ENCODE peak calls at places on chromosomes 3 and 15, in seven cellular contexts. V is cardiac fibroblast, S is lower leg skin, H is fibroblast of lung, Q is stomach, C is neuronal stem cell, R is testis. F is an unnamed sample.

GRCh38 chr15:67931861-67932260 is 92.0 kb upstream of the RNU6-1 start:
- DNase-seq in R (no peak), C (no peak), S (no peak), H (peak; percentile 44), Q (no peak), V (peak; percentile 46), F (no peak)

GRCh38 chr3:57974796-57975388 is 33.3 kb upstream of the FLNB start:
- DNase-seq in R (no peak), C (no peak), S (no peak), H (peak; percentile 99), Q (no peak), V (peak; percentile 83), F (peak; percentile 85)

GRCh38 chr3:8618950-8619349 is 25.6 kb downstream of the SSUH2 start:
- DNase-seq in H (no peak), C (no peak), Q (peak; percentile 9), S (peak; percentile 23), R (no peak), V (no peak), F (no peak)

GRCh38 chr3:186722457-186722856 is 5.3 kb downstream of the KNG1 start:
- DNase-seq in H (no peak), Q (no peak), S (no peak), R (no peak), V (peak; percentile 21), C (no peak), F (no peak)

GRCh38 chr15:98755138-98755537 is 106.8 kb downstream of the IGF1R start:
- DNase-seq in V (no peak), R (no peak), Q (no peak), H (peak; percentile 56), S (no peak), C (no peak), F (no peak)

GRCh38 chr3:127339943-127340861 is 52.4 kb upstream of the PRR20G start:
- DNase-seq in H (no peak), S (peak; percentile 57), R (no peak), V (no peak), C (no peak), Q (no peak), F (no peak)

GRCh38 chr3:145776782-145777408 is 384.1 kb downstream of the PLOD2 start:
- DNase-seq in R (peak; percentile 78), V (peak; percentile 86), Q (peak; percentile 60), H (peak; percentile 50), C (peak; percentile 39), S (no peak), F (peak; percentile 79)

GRCh38 chr3:108103971-108104797 is 13.4 kb upstream of the CD47 start:
- DNase-seq in S (no peak), V (peak; percentile 66), R (no peak), H (peak; percentile 30), Q (peak; percentile 58), C (no peak), F (no peak)

GRCh38 chr3:111989061-111989678 is 9.6 kb upstream of the TAGLN3 start:
- DNase-seq in H (peak; percentile 69), C (no peak), Q (no peak), V (peak; percentile 82), S (no peak), R (no peak), F (peak; percentile 80)

GRCh38 chr3:187767266-187768032 is 22.2 kb upstream of the BCL6 start:
- DNase-seq in H (peak; percentile 94), C (no peak), S (no peak), V (peak; percentile 33), R (no peak), Q (no peak), F (peak; percentile 65)

GRCh38 chr3:24215518-24215917 is 270.4 kb downstream of the NR1D2 start:
- DNase-seq in C (no peak), S (no peak), V (no peak), Q (no peak), R (no peak), H (no peak), F (no peak)

GRCh38 chr3:17800232-17800631 is 57.8 kb upstream of the TBC1D5 start:
- DNase-seq in V (no peak), Q (no peak), H (peak; percentile 29), S (no peak), R (no peak), C (no peak), F (no peak)

GRCh38 chr3:150225986-150226385 is 182.1 kb upstream of the TSC22D2 start:
- DNase-seq in H (no peak), R (no peak), Q (no peak), V (peak; percentile 42), S (peak; percentile 74), C (no peak), F (no peak)

GRCh38 chr3:13119471-13120220 is 46.4 kb upstream of the IQSEC1 start:
- DNase-seq in R (no peak), V (no peak), S (peak; percentile 77), Q (no peak), H (no peak), C (no peak), F (no peak)

GRCh38 chr3:149188494-149188893 is 33.1 kb downstream of the CP start:
- DNase-seq in R (no peak), S (no peak), V (no peak), H (no peak), C (no peak), Q (no peak), F (no peak)

GRCh38 chr3:30401971-30402370 is 204.4 kb upstream of the TGFBR2 start:
- DNase-seq in H (peak; percentile 32), R (no peak), S (no peak), V (peak; percentile 24), C (no peak), Q (no peak), F (peak; percentile 20)

GRCh38 chr15:94230886-94231727 is at the start of gene MCTP2:
- DNase-seq in C (peak; percentile 47), Q (peak; percentile 89), R (peak; percentile 85), H (peak; percentile 53), S (peak; percentile 96), V (peak; percentile 54), F (peak; percentile 75)

GRCh38 chr15:94230436-94230885 is 900 bp upstream of the MCTP2 start:
- DNase-seq in C (peak; percentile 12), Q (no peak), R (no peak), H (no peak), V (no peak), S (no peak), F (no peak)

GRCh38 chr15:94232107-94232506 is 746 bp downstream of the MCTP2 start:
- DNase-seq in C (no peak), V (no peak), R (no peak), S (no peak), Q (no peak), H (no peak), F (no peak)

GRCh38 chr15:94231728-94232086 is 346 bp downstream of the MCTP2 start:
- DNase-seq in V (no peak), C (peak; percentile 5), H (no peak), S (peak; percentile 87), Q (peak; percentile 40), R (peak; percentile 29), F (no peak)

DNA sequence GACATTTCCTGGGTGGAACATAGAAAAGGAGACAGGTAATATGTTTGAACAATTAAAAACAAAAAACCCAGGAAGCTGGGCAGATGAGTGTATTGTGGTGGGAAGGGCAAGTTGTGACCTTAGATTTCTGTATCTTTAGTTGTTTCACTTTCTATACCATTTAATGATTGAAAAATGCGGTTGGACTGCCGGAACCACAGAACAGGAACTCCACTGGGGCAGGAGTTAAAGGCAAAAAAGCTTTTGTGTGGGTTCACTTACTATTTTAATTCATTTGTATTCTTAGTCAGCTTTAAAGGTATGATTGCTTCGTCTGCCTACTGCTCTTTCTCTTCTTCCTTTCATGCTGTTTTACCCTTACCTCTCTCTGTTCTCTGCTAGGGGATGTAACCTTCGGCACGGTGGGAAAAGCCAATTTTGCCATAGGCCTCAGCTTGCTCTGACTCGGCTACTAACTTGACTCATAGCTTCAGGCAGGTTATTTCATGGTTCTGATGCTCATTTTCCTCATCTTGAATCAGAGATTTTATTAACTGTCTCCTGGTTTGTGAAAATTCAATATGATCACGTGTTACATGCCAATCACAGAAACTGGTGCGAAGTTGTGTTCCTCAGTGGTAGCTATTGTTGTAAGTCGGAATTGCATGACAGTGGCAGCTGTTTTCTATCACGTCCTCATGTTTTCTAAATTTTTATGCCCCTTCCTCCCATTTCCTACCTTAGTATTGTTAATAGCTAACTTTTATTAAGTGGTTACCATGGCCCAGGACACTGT is 1.6 kb upstream of the MCTP2 start:
- DNase-seq in C (no peak), S (no peak), H (no peak), Q (no peak), V (no peak), R (no peak), F (no peak)
- H3K4me3 ChIP-seq in C (no peak overlapping the region), S (no peak overlapping the region), H (no peak overlapping the region), Q (no peak overlapping the region), V (no peak overlapping the region), R (no peak overlapping the region), F (no peak overlapping the region)

GRCh38 chr15:91857224-91857585 is 3.7 kb downstream of the SLCO3A1 start:
- DNase-seq in Q (no peak), R (no peak), V (no peak), C (no peak), H (no peak), S (no peak), F (no peak)
- H3K4me3 ChIP-seq in Q (no peak overlapping the region), R (no peak overlapping the region), V (no peak overlapping the region), C (no peak overlapping the region), H (no peak overlapping the region), S (no peak overlapping the region), F (no peak overlapping the region)

DNA sequence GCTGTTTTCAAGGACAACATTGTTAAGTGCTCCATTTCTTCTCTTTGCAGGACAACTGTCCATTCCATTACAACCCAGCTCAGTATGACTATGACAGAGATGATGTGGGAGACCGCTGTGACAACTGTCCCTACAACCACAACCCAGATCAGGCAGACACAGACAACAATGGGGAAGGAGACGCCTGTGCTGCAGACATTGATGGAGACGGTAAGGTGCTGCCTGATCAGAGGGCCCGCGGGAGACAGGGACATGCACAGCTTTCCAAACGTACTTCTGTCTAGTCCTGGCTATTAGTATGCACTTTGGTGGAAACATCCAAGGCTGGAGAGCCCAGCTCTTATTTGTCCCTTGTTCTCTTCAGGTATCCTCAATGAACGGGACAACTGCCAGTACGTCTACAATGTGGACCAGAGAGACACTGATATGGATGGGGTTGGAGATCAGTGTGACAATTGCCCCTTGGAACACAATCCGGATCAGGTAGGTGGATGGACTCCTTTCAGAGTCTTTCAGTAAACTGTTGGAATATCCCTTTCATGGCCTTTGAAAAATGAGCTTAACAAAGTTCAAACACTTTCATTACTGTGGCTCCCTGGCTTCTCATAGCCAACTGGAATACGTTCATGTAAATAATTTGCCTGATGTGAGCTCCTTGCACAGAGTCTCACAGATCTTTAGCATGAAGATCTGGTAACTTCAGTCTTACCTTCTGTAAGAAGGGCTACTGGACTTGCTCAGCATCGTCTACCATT is 10.4 kb downstream of the THBS1 start:
- DNase-seq in C (no peak), V (peak; percentile 67), S (no peak), R (no peak), H (peak; percentile 3), Q (no peak), F (no peak)
- H3K4me3 ChIP-seq in C (no peak overlapping the region), V (no peak overlapping the region), S (no peak overlapping the region), R (no peak overlapping the region), H (no peak overlapping the region), Q (no peak overlapping the region), F (no peak overlapping the region)

DNA sequence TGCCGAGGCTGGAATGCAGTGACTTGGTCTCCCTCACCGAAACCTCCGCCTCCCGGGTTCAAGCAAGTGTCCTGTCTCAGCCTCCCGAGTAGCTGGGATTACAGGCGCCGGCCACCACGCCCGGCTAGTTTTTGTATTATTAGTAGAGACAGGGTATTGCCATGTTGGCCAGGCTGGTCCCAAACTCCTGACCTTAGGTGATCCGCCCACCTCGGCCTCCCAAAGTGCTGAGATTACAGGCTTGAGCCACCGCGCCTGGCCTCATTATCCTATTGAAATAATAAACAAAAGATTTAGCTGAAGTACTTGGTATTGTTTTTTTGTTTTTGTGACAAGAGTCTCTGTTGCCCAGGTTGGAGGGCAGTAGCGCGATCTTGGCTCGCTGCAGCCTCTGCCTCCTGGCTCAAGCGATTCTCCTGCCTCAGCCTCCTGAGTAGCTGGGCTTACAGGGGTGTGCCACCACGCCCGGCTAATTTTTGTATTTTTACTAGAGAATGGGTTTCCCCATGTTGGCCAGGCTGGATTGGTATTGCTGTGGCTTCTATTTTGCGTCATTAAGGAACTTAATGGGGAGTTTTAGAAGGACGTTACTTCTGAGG is 1.5 kb downstream of the RPL35A start:
- DNase-seq in Q (no peak), C (no peak), S (no peak), H (no peak), V (no peak), R (no peak), F (no peak)
- H3K4me3 ChIP-seq in Q (peak overlapping the region; percentile 58), C (no peak overlapping the region), S (no peak overlapping the region), H (peak overlapping the region; percentile 80), V (peak overlapping the region; percentile 70), R (peak overlapping the region; percentile 78), F (peak overlapping the region; percentile 93)